ENCODE peak calls at places on chromosomes 1 and 21, in five cellular contexts. P is endothelial cell; T is stimulated activated CD4-positive, alpha-beta T cell treated with anti-CD3 and anti-CD28 coated beads, Interleukin-2, amount 100 ng/mL, for 48 hours; Y is CD4-positive, alpha-beta T cell; V is breast epithelium. L is an unnamed sample.

GRCh38 chr1:47617381-47618221 is 179.8 kb downstream of the FOXD2 start:
- DNase-seq in P (no peak), T (no peak), Y (no peak), V (no peak), L (no peak)

GRCh38 chr1:201676061-201676644 is 137.2 kb downstream of the NAV1 start:
- DNase-seq in P (no peak), T (no peak), Y (no peak), V (no peak), L (no peak)

GRCh38 chr1:215793210-215793609 is 226.1 kb downstream of the KCTD3 start:
- DNase-seq in P (no peak), T (no peak), Y (no peak), V (no peak), L (no peak)

GRCh38 chr1:229539868-229540506 is 18.5 kb downstream of the ABCB10 start:
- DNase-seq in P (no peak), T (no peak), Y (no peak), V (no peak), L (no peak)

GRCh38 chr1:46537651-46538050 is 13.8 kb downstream of the KNCN start:
- DNase-seq in P (no peak), T (no peak), Y (no peak), V (no peak), L (no peak)

GRCh38 chr1:244865028-244865371 is 657 bp upstream of the HNRNPU start:
- DNase-seq in P (peak), T (peak), Y (no peak), V (no peak), L (peak)

GRCh38 chr1:60894121-60894520 is 188.2 kb upstream of the NFIA start:
- DNase-seq in P (no peak), T (no peak), Y (no peak), V (no peak), L (peak)

GRCh38 chr1:101309334-101310221 is 72.8 kb downstream of the S1PR1 start:
- DNase-seq in P (peak), T (peak), Y (peak), V (no peak), L (peak)

GRCh38 chr21:26795866-26796329 is 49.3 kb downstream of the ADAMTS1 start:
- DNase-seq in P (no peak), T (no peak), Y (no peak), V (no peak), L (peak)

GRCh38 chr1:28091043-28091781 is 2.8 kb upstream of the EYA3 start:
- DNase-seq in P (peak), T (peak), Y (peak), V (peak), L (peak)

GRCh38 chr21:46361937-46362336 is 38.0 kb downstream of the PCNT start:
- DNase-seq in P (no peak), T (no peak), Y (no peak), V (no peak), L (no peak)

L was measured in BE2C.